ENCODE peak calls at places on chromosomes 11 and 22, in four cellular contexts. P, E, D and I are unnamed samples. For H3F3A, the result is how much of the 10 kb centered on the place peaks cover.

GRCh38 chr11:105609341-105609781 is 512 bp upstream of the GRIA4 start:
- DNase-seq in P (peak), E (peak), D (peak), I (peak)

GRCh38 chr11:8717876-8718753 is 35.5 kb downstream of the RPL27A start:
- DNase-seq in P (no peak), E (peak), D (peak), I (no peak)

GRCh38 chr11:113553235-113553634 is 78.0 kb upstream of the DRD2 start:
- DNase-seq in P (no peak), E (peak), D (peak), I (peak)

GRCh38 chr11:13859986-13860385 is 102.5 kb upstream of the SPON1 start:
- DNase-seq in P (no peak), E (no peak), D (no peak), I (no peak)

GRCh38 chr11:57527056-57527631 is 3.4 kb downstream of the TIMM10 start:
- DNase-seq in P (peak), E (peak), D (peak), I (peak)

GRCh38 chr11:2761131-2762030 is 61.6 kb upstream of the KCNQ1OT1 start:
- DNase-seq in P (no peak), E (no peak), D (no peak), I (no peak)

GRCh38 chr11:123371506-123372297 is 58.4 kb upstream of the GRAMD1B start:
- DNase-seq in P (no peak), E (no peak), D (no peak), I (no peak)

GRCh38 chr22:33539902-33540751 is 380.1 kb downstream of the LARGE1 start:
- DNase-seq in P (no peak), E (peak), D (peak), I (no peak)

GRCh38 chr11:45217991-45218390 is 68.2 kb downstream of the SYT13 start:
- DNase-seq in P (no peak), E (no peak), D (peak), I (no peak)

GRCh38 chr22:50329236-50329635 is 2.4 kb upstream of the DENND6B start:
- DNase-seq in P (no peak), E (peak), D (peak), I (no peak)

GRCh38 chr22:28029201-28029948 is 110.3 kb upstream of the PITPNB start:
- DNase-seq in P (peak), E (peak), D (peak), I (no peak)

GRCh38 chr11:85132839-85133238 is 494.3 kb downstream of the DLG2 start:
- DNase-seq in P (no peak), E (no peak), D (peak), I (peak)

GRCh38 chr11:102276302-102277182 is 40.7 kb upstream of the BIRC3 start:
- DNase-seq in P (no peak), E (no peak), D (peak), I (no peak)

GRCh38 chr11:2769779-2770555 is 70.2 kb upstream of the KCNQ1OT1 start:
- DNase-seq in P (no peak), E (no peak), D (no peak), I (no peak)

GRCh38 chr11:62137276-62137861 is 13.6 kb downstream of the INCENP start:
- DNase-seq in P (peak), E (no peak), D (no peak), I (no peak)

GRCh38 chr11:115324569-115325432 is 179.4 kb downstream of the CADM1 start:
- DNase-seq in P (peak), E (peak), D (peak), I (peak)

GRCh38 chr11:35794850-35795249 is 132.3 kb downstream of the TRIM44 start:
- DNase-seq in P (no peak), E (peak), D (peak), I (no peak)

GRCh38 chr11:2793781-2794418 is 91.7 kb downstream of the CDKN1C start:
- DNase-seq in P (no peak), E (no peak), D (no peak), I (no peak)

GRCh38 chr11:46491661-46492331 is 100.2 kb upstream of the CHRM4 start:
- DNase-seq in P (no peak), E (no peak), D (peak), I (no peak)

GRCh38 chr22:39938509-39938908 is 21.7 kb upstream of the TMA7B start:
- DNase-seq in P (no peak), E (no peak), D (no peak), I (no peak)

GRCh38 chr22:48960576-48960975 is 867.1 kb downstream of the BRD1 start:
- DNase-seq in P (no peak), E (no peak), D (no peak), I (no peak)

GRCh38 chr11:128054323-128054910 is 532.9 kb downstream of the ETS1 start:
- DNase-seq in P (no peak), E (no peak), D (peak), I (no peak)

GRCh38 chr22:24200616-24201212 is 19.4 kb downstream of the SUSD2 start:
- DNase-seq in P (peak), E (peak), D (peak), I (no peak)

GRCh38 chr11:1930448-1930802 is 10.9 kb downstream of the TNNT3 start:
- DNase-seq in P (no peak), E (no peak), D (no peak), I (peak)

GRCh38 chr11:830295-831131 is 2.2 kb upstream of the CD151 start:
- DNase-seq in P (peak), E (no peak), D (peak), I (peak)

GRCh38 chr11:113697798-113698407 is 8.2 kb downstream of the TMPRSS5 start:
- DNase-seq in P (no peak), E (peak), D (peak), I (no peak)

GRCh38 chr11:132898021-132898420 is 634.3 kb downstream of the OPCML start:
- DNase-seq in P (no peak), E (no peak), D (no peak), I (no peak)

GRCh38 chr11:62394825-62395538 is 23.9 kb upstream of the SCGB1A1 start:
- DNase-seq in P (peak), E (peak), D (peak), I (peak)

GRCh38 chr22:25176175-25176574 is 23.5 kb upstream of the CRYBB3 start:
- DNase-seq in P (no peak), E (no peak), D (no peak), I (no peak)

GRCh38 chr22:48368975-48369525 is 1458.6 kb downstream of the BRD1 start:
- DNase-seq in P (no peak), E (no peak), D (no peak), I (no peak)

GRCh38 chr11:86636275-86636674 is 36.1 kb downstream of the ME3 start:
- DNase-seq in P (no peak), E (no peak), D (peak), I (no peak)

GRCh38 chr11:113034591-113034990 is 73.4 kb downstream of the NCAM1 start:
- DNase-seq in P (no peak), E (no peak), D (peak), I (no peak)

GRCh38 chr22:36301851-36302250 is 48.9 kb downstream of the APOL1 start:
- DNase-seq in P (no peak), E (peak), D (peak), I (no peak)

GRCh38 chr22:38213319-38214247 is 11.8 kb downstream of the MAFF start:
- DNase-seq in P (no peak), E (no peak), D (no peak), I (no peak)
- H3F3A ChIP-seq in P (under half), E (under half), D (under half), I (under half)

GRCh38 chr11:75311858-75312288 is 39.6 kb downstream of the ARRB1 start:
- DNase-seq in P (peak), E (no peak), D (peak), I (no peak)
- H3K9ac ChIP-seq in P (no peak), E (no peak), D (peak), I (no peak)

GRCh38 chr11:81892770-81893635 is 840.7 kb downstream of the FAM181B start:
- DNase-seq in P (no peak), E (no peak), D (no peak), I (no peak)

GRCh38 chr11:81888391-81888790 is 845.3 kb downstream of the FAM181B start:
- DNase-seq in P (no peak), E (no peak), D (peak), I (no peak)

GRCh38 chr11:81886406-81887075 is 847.1 kb downstream of the FAM181B start:
- DNase-seq in P (no peak), E (no peak), D (no peak), I (no peak)

DNA sequence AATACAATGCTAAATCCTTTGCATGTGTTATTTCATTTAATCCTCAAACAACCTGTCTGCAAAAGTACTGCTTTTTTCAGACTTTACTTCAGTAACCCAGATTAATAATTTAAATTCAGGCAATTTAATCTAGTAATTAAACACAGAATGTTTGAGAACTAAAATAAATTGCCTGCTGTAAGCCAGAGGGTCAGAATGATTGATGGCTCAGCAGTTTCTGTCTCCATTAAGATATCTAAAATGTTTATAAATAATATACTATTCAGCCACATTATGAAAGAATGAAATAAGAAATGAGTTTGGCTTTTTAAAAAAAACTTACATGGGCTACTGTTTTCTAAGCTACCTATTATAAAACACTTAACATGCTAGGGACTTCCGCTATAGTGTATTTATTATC is 846.0 kb downstream of the FAM181B start:
- DNase-seq in P (no peak), E (no peak), D (no peak), I (no peak)
- H3K4me2 ChIP-seq in P (no peak), E (no peak), D (no peak), I (no peak)

GRCh38 chr22:44955102-44955501 is 54.7 kb downstream of the PHF21B start:
- DNase-seq in P (no peak), E (no peak), D (no peak), I (no peak)
- H3F3A ChIP-seq in P (under half), E (under half), D (under half), I (under half)

GRCh38 chr11:109086931-109087330 is 335.1 kb upstream of the C11orf87 start:
- DNase-seq in P (no peak), E (no peak), D (no peak), I (no peak)

GRCh38 chr11:109088061-109088460 is 333.9 kb upstream of the C11orf87 start:
- DNase-seq in P (no peak), E (no peak), D (no peak), I (no peak)

GRCh38 chr11:109089144-109089543 is 332.8 kb upstream of the C11orf87 start:
- DNase-seq in P (no peak), E (no peak), D (no peak), I (no peak)

GRCh38 chr11:109085708-109086373 is 336.1 kb upstream of the C11orf87 start:
- DNase-seq in P (no peak), E (peak), D (peak), I (no peak)
- H3K9ac ChIP-seq in P (no peak), E (no peak), D (peak), I (no peak)

GRCh38 chr22:26674211-26675190 is 17.1 kb downstream of the MIAT start:
- DNase-seq in P (no peak), E (no peak), D (no peak), I (no peak)
- H3K4me2 ChIP-seq in P (peak), E (peak), D (peak), I (peak)

GRCh38 chr22:45510376-45511232 is 7.9 kb downstream of the FBLN1 start:
- DNase-seq in P (no peak), E (no peak), D (peak), I (no peak)
- H3F3A ChIP-seq in P (under half), E (under half), D (under half), I (under half)